ENCODE peak calls at places on chromosome 7, in five cellular contexts. B is upper lobe of right lung; Y is CD4-positive, CD25-positive, alpha-beta regulatory T cell; M is GM12865; E is breast epithelium. Z is an unnamed sample.

GRCh38 chr7:127916735-127917134 is 114.5 kb downstream of the LRRC4 start:
- DNase-seq in Y (no peak), E (no peak), B (no peak), M (no peak), Z (no peak)

GRCh38 chr7:66043681-66044497 is 31.7 kb upstream of the ASL start:
- DNase-seq in B (peak), M (peak), E (peak), Y (no peak), Z (peak)

GRCh38 chr7:135217645-135218509 is 6.6 kb upstream of the WDR91 start:
- DNase-seq in E (no peak), M (no peak), Y (no peak), B (no peak), Z (no peak)

GRCh38 chr7:146713907-146714306 is 597.3 kb downstream of the CNTNAP2 start:
- DNase-seq in E (no peak), Y (no peak), B (no peak), M (no peak), Z (no peak)

GRCh38 chr7:107079212-107079940 is 34.9 kb downstream of the PRKAR2B start:
- DNase-seq in Y (no peak), M (no peak), E (no peak), B (no peak), Z (no peak)

GRCh38 chr7:39624202-39624807 is 933 bp downstream of the RALA start:
- DNase-seq in B (no peak), Y (peak), E (no peak), M (peak), Z (no peak)

GRCh38 chr7:30988346-30989005 is 24.7 kb downstream of the GHRHR start:
- DNase-seq in M (no peak), B (peak), Y (no peak), E (peak), Z (peak)

GRCh38 chr7:30974605-30975256 is 11.0 kb downstream of the GHRHR start:
- DNase-seq in Y (peak), E (no peak), B (peak), M (peak), Z (peak)

GRCh38 chr7:151671514-151671913 is 151.8 kb upstream of the RHEB start:
- DNase-seq in Y (no peak), B (no peak), E (peak), M (no peak), Z (no peak)

GRCh38 chr7:104176332-104176731 is 31.5 kb downstream of the ORC5 start:
- DNase-seq in B (no peak), E (no peak), M (no peak), Y (no peak), Z (no peak)

GRCh38 chr7:121994625-121995410 is 121.9 kb downstream of the PTPRZ1 start:
- DNase-seq in B (no peak), E (peak), M (peak), Y (no peak), Z (peak)

GRCh38 chr7:119320316-119320715 is 952.7 kb upstream of the KCND2 start:
- DNase-seq in Y (no peak), M (no peak), B (no peak), E (no peak), Z (no peak)

GRCh38 chr7:73645643-73646182 is 21.4 kb upstream of the MLXIPL start:
- DNase-seq in E (no peak), M (no peak), Y (no peak), B (no peak), Z (no peak)

GRCh38 chr7:81638216-81638615 is 131.6 kb downstream of the HGF start:
- DNase-seq in Y (no peak), E (no peak), M (no peak), B (no peak), Z (peak)

GRCh38 chr7:27064169-27064568 is 31.6 kb downstream of the HOXA1 start:
- DNase-seq in Y (no peak), E (no peak), M (no peak), B (no peak), Z (no peak)

GRCh38 chr7:82851126-82851525 is 311.6 kb downstream of the PCLO start:
- DNase-seq in Y (no peak), E (no peak), M (no peak), B (no peak), Z (no peak)

GRCh38 chr7:130493275-130493868 is 1.5 kb downstream of the MEST start:
- DNase-seq in M (no peak), B (no peak), Y (no peak), E (no peak), Z (no peak)

GRCh38 chr7:79050592-79050991 is 402.9 kb downstream of the MAGI2 start:
- DNase-seq in B (no peak), M (no peak), E (peak), Y (no peak), Z (no peak)

GRCh38 chr7:124276005-124276606 is 243.2 kb upstream of the TMEM229A start:
- DNase-seq in B (no peak), M (peak), Y (no peak), E (no peak), Z (peak)

GRCh38 chr7:32462451-32462850 is 27.7 kb downstream of the LSM5 start:
- DNase-seq in B (no peak), Y (no peak), E (no peak), M (no peak), Z (no peak)

GRCh38 chr7:107972075-107972482 is 30.9 kb downstream of the LAMB1 start:
- DNase-seq in M (no peak), E (no peak), Y (no peak), B (no peak), Z (no peak)

GRCh38 chr7:32879460-32879859 is 12.1 kb downstream of the KBTBD2 start:
- DNase-seq in B (no peak), M (no peak), Y (no peak), E (no peak), Z (no peak)

GRCh38 chr7:14430921-14431320 is 441.5 kb upstream of the ETV1 start:
- DNase-seq in Y (no peak), M (no peak), E (no peak), B (no peak), Z (no peak)

GRCh38 chr7:2307690-2308107 is 6.5 kb downstream of the SNX8 start:
- DNase-seq in Y (no peak), B (no peak), M (peak), E (no peak), Z (no peak)

GRCh38 chr7:120741371-120742042 is 116.4 kb downstream of the TSPAN12 start:
- DNase-seq in E (no peak), M (no peak), Y (no peak), B (no peak), Z (no peak)

GRCh38 chr7:88480901-88481300 is 174.2 kb upstream of the STEAP4 start:
- DNase-seq in Y (no peak), E (no peak), M (no peak), B (no peak), Z (no peak)

GRCh38 chr7:130912086-130912909 is 178.3 kb upstream of the KLF14 start:
- DNase-seq in B (no peak), M (no peak), Y (no peak), E (no peak), Z (no peak)

GRCh38 chr7:155874411-155874810 is 62.1 kb upstream of the SHH start:
- DNase-seq in M (no peak), E (no peak), Y (no peak), B (no peak), Z (no peak)

GRCh38 chr7:41820117-41820671 is 117.3 kb upstream of the INHBA start:
- DNase-seq in Y (no peak), E (no peak), M (no peak), B (no peak), Z (no peak)

GRCh38 chr7:84123903-84124573 is 70.6 kb downstream of the SEMA3A start:
- DNase-seq in E (no peak), Y (no peak), B (no peak), M (no peak), Z (no peak)

GRCh38 chr7:38034062-38034907 is 113.8 kb downstream of the EPDR1 start:
- DNase-seq in E (no peak), M (no peak), B (no peak), Y (no peak), Z (no peak)

GRCh38 chr7:144436500-144436899 is 33.0 kb upstream of the NOBOX start:
- DNase-seq in E (no peak), B (no peak), M (no peak), Y (no peak), Z (no peak)

GRCh38 chr7:95915731-95916130 is 143.4 kb downstream of the DYNC1I1 start:
- DNase-seq in M (no peak), E (no peak), Y (no peak), B (no peak), Z (no peak)

GRCh38 chr7:37196631-37197030 is 252.0 kb downstream of the ELMO1 start:
- DNase-seq in B (no peak), Y (no peak), E (no peak), M (no peak), Z (no peak)

GRCh38 chr7:4650471-4651047 is 31.5 kb upstream of the FOXK1 start:
- DNase-seq in B (no peak), Y (no peak), M (no peak), E (no peak), Z (no peak)

GRCh38 chr7:30700941-30701340 is 18.7 kb upstream of the CRHR2 start:
- DNase-seq in M (no peak), E (no peak), B (no peak), Y (no peak), Z (no peak)

GRCh38 chr7:120988591-120989299 is at the start of gene CPED1:
- DNase-seq in M (peak), E (peak), B (peak), Y (no peak), Z (peak)

GRCh38 chr7:118575393-118575948 is 351.0 kb downstream of the ANKRD7 start:
- DNase-seq in Y (no peak), E (no peak), B (no peak), M (no peak), Z (no peak)

GRCh38 chr7:20191044-20191867 is 25.9 kb downstream of the MACC1 start:
- DNase-seq in Y (no peak), E (no peak), B (no peak), M (no peak), Z (no peak)

GRCh38 chr7:91082854-91083495 is 181.3 kb upstream of the FZD1 start:
- DNase-seq in E (no peak), M (peak), Y (no peak), B (no peak), Z (no peak)
- H3K4me3 ChIP-seq in E (no peak), M (no peak), Y (no peak), B (no peak), Z (no peak)

GRCh38 chr7:603152-603941 is 83.7 kb upstream of the PDGFA start:
- DNase-seq in M (peak), E (no peak), Y (peak), B (peak), Z (no peak)

GRCh38 chr7:602341-603141 is 82.9 kb upstream of the PDGFA start:
- DNase-seq in M (peak), B (peak), E (no peak), Y (peak), Z (no peak)

GRCh38 chr7:600935-601334 is 81.3 kb upstream of the PDGFA start:
- DNase-seq in E (no peak), Y (no peak), B (peak), M (no peak), Z (no peak)

GRCh38 chr7:600149-600814 is 80.6 kb upstream of the PDGFA start:
- DNase-seq in Y (no peak), M (no peak), B (peak), E (no peak), Z (no peak)

DNA sequence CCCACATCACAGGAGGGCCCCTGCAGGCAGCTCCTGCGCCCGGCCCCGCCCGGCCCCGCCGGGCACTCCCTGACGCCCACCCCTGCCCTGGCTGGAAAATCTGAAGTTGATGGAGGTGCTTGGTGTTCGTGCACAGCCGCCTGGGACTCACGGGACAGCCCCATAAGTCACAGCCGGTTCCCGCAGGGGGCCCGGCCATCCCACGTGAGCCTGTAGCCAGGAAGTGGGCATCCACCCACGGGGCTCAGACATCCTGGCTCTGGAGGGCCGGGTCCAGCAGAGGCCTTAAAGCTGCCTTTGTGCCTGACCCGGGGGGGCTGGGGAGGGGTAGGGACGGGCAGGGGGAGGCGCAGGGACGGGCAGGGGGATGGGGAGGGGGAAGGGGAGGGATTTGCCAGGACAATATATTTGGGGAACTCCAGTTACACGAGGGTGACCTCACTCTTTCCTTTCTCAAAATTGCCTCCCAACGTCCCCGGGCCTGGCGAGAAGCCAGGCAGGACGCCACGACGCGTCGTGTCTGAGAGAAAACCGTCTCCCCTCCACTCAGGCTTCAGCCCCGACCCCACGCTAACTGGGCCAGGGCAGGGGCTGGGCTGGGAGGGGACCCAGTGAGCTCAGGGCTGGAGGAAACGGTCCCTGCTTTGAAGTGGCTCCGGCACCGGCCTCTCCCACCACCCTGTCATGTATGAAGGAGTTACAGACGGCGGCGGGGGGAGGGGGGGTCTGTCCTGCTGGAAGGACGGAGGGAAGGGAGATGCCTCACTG is 82.1 kb upstream of the PDGFA start:
- DNase-seq in B (peak), M (peak), E (no peak), Y (peak), Z (no peak)
- H3K4me3 ChIP-seq in B (peak), M (peak), E (peak), Y (no peak), Z (no peak)

DNA sequence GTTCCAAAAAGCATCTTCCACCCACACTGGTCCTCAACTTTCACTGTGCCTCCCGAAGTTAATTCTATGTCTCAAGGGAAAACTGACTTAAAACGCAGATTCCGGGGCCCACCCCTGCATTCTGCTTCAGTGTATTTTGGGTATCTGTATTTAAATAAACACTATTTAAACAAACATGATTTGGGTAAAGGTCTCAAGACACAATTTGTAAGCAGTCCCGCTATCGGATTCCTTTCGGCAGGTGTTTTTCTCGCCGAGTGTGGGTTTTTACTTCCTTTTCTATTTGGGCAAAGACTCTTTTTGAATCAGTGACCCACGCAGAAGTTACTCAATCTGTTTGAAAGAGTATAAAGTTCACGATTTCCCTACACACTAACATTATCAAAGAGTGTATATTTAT is 1.2 kb downstream of the PDIA4 start:
- DNase-seq in M (peak), B (no peak), E (no peak), Y (no peak), Z (no peak)
- H3K4me3 ChIP-seq in M (peak), B (peak), E (peak), Y (peak), Z (peak)

GRCh38 chr7:97020601-97021442 is 3.8 kb downstream of the DLX5 start:
- DNase-seq in E (no peak), M (no peak), B (no peak), Y (no peak), Z (no peak)
- H3K4me3 ChIP-seq in E (no peak), M (no peak), B (no peak), Y (no peak), Z (no peak)

DNA sequence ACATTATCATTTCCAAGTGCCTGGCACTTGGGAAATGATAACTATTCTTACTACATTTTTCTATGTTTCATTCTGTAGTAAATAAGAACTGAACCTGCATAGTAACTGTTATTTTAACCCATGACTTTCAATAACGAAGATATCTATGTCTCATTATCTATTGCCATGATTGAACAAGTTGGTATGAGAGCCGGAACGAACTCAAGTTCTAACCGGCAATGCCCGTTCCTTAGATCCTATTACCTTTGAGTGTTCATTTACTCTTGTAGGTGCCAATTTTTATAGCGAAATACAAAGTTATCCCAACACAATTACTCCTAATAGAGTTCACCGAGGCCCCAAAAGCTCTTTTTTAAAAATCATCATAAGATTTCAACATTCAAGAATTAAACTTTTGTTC is 885 bp upstream of the MET start:
- DNase-seq in E (no peak), M (no peak), B (no peak), Y (no peak), Z (no peak)
- H3K4me3 ChIP-seq in E (no peak), M (no peak), B (peak), Y (no peak), Z (no peak)

GRCh38 chr7:17654940-17655339 is 285.4 kb downstream of the SNX13 start:
- DNase-seq in B (no peak), E (no peak), M (no peak), Y (no peak), Z (no peak)
- H3K4me3 ChIP-seq in B (no peak), E (no peak), M (no peak), Y (no peak), Z (no peak)

GRCh38 chr7:50307368-50308012 is 3.0 kb downstream of the IKZF1 start:
- DNase-seq in E (no peak), B (no peak), M (peak), Y (peak), Z (no peak)
- H3K4me3 ChIP-seq in E (no peak), B (peak), M (peak), Y (peak), Z (no peak)

DNA sequence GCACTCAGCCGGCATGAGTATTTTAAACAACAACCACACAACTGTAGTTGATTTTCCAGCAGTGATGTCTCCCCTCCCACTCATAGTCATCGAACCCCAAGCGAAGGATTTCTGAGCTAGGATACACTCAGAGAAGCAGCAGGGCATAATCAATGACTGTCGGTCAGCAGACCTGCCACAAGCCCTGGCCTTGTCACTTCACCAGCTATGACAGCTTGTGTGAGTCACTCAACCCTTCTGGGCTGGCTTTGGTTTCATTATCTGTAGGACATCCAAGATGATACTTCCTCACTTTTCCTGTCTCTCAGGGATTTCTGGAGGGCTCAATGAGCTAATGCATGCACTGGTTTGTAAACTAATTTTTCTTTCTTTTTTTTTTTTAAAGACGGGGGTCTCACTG is 22.0 kb upstream of the UBE3C start:
- DNase-seq in M (no peak), Y (no peak), B (no peak), E (no peak), Z (peak)
- H3K4me3 ChIP-seq in M (no peak), Y (no peak), B (no peak), E (no peak), Z (no peak)

DNA sequence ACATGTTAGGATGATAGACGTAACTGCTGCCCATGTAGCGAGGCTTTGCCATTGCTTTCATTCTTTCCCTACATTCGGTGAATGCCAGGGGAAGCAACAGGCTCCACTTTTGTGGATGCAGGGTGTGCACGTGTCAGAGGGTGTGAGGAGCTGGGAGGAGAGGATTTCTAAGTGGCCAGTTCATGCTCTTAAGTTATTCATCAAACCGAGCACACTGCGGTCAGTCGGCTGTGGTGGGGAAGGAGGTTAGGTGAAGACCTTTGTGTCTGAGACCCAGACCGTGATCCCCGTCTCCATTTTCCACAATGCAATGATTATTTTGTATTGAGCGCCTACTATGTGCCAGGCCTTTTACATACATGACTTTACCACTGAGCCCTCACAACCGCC is 438.6 kb upstream of the GALNT17 start:
- DNase-seq in M (no peak), Y (no peak), E (no peak), B (peak), Z (no peak)
- H3K4me3 ChIP-seq in M (peak), Y (no peak), E (peak), B (peak), Z (peak)

Z was measured in Caco-2.